ENCODE peak calls at places on chromosome 16, in eight cellular contexts. J is psoas muscle, M is H9, S is right lobe of liver, U is AG09319, I is Calu3, O is cardiac muscle cell, K is heart right ventricle. T is an unnamed sample.

GRCh38 chr16:79316004-79316458 is 284.5 kb downstream of the MAF start:
- DNase-seq in J (no peak), M (no peak), S (no peak), U (no peak), I (no peak), O (no peak), K (no peak), T (peak)

GRCh38 chr16:49396206-49396720 is 22.7 kb downstream of the C16orf78 start:
- DNase-seq in J (no peak), M (no peak), S (no peak), U (no peak), I (no peak), O (no peak), K (no peak), T (no peak)

GRCh38 chr16:64251742-64252141 is 870.1 kb downstream of the CDH11 start:
- DNase-seq in J (no peak), M (no peak), S (no peak), U (no peak), I (no peak), O (no peak), K (peak), T (no peak)

GRCh38 chr16:81214745-81215166 is 23.7 kb upstream of the BCO1 start:
- DNase-seq in J (no peak), M (peak), S (peak), U (no peak), I (peak), O (peak), K (no peak), T (no peak)

GRCh38 chr16:28202147-28202746 is 9.5 kb downstream of the XPO6 start:
- DNase-seq in J (no peak), M (no peak), S (no peak), U (no peak), I (no peak), O (no peak), K (no peak), T (peak)

GRCh38 chr16:48617711-48618148 is 7.8 kb upstream of the N4BP1 start:
- DNase-seq in J (no peak), M (no peak), S (no peak), U (peak), I (no peak), O (peak), K (peak), T (no peak)

GRCh38 chr16:81266680-81267095 is 28.2 kb downstream of the BCO1 start:
- DNase-seq in J (no peak), M (no peak), S (no peak), U (no peak), I (peak), O (peak), K (no peak), T (no peak)

GRCh38 chr16:57479422-57480126 is 6.7 kb downstream of the DOK4 start:
- DNase-seq in J (peak), M (peak), S (no peak), U (peak), I (no peak), O (peak), K (peak), T (no peak)

GRCh38 chr16:82625066-82625968 is 1.5 kb upstream of the CDH13 start:
- DNase-seq in J (no peak), M (no peak), S (no peak), U (no peak), I (no peak), O (no peak), K (peak), T (no peak)

GRCh38 chr16:19119564-19119963 is 5.8 kb downstream of the ITPRIPL2 start:
- DNase-seq in J (no peak), M (no peak), S (no peak), U (no peak), I (no peak), O (peak), K (no peak), T (no peak)

GRCh38 chr16:24609740-24610420 is 70.5 kb downstream of the RBBP6 start:
- DNase-seq in J (peak), M (peak), S (peak), U (no peak), I (peak), O (peak), K (peak), T (no peak)

GRCh38 chr16:27424772-27425498 is 23.0 kb downstream of the IL21R start:
- DNase-seq in J (no peak), M (peak), S (peak), U (no peak), I (no peak), O (no peak), K (no peak), T (no peak)

GRCh38 chr16:50265260-50265659 is 1.1 kb upstream of the ADCY7 start:
- DNase-seq in J (peak), M (no peak), S (no peak), U (no peak), I (peak), O (no peak), K (no peak), T (no peak)

GRCh38 chr16:31461201-31461920 is 2.1 kb downstream of the ARMC5 start:
- DNase-seq in J (peak), M (no peak), S (no peak), U (no peak), I (no peak), O (no peak), K (no peak), T (no peak)

GRCh38 chr16:84459941-84460405 is 44.5 kb downstream of the MEAK7 start:
- DNase-seq in J (no peak), M (no peak), S (peak), U (no peak), I (no peak), O (no peak), K (no peak), T (no peak)

GRCh38 chr16:77874347-77874746 is 86.0 kb downstream of the VAT1L start:
- DNase-seq in J (no peak), M (no peak), S (no peak), U (no peak), I (no peak), O (no peak), K (no peak), T (no peak)

GRCh38 chr16:78300469-78300868 is 201.0 kb downstream of the WWOX start:
- DNase-seq in J (no peak), M (no peak), S (no peak), U (no peak), I (no peak), O (no peak), K (no peak), T (no peak)

GRCh38 chr16:61042736-61043135 is 993.5 kb downstream of the CDH8 start:
- DNase-seq in J (no peak), M (peak), S (no peak), U (no peak), I (no peak), O (no peak), K (no peak), T (no peak)

GRCh38 chr16:77579283-77579985 is 142.9 kb upstream of the NUDT7 start:
- DNase-seq in J (no peak), M (no peak), S (no peak), U (no peak), I (no peak), O (peak), K (no peak), T (no peak)

GRCh38 chr16:12436201-12436657 is 367.5 kb downstream of the CPPED1 start:
- DNase-seq in J (no peak), M (peak), S (no peak), U (no peak), I (no peak), O (no peak), K (no peak), T (no peak)

GRCh38 chr16:57194512-57194911 is 8.4 kb downstream of the RSPRY1 start:
- DNase-seq in J (no peak), M (no peak), S (no peak), U (peak), I (peak), O (peak), K (no peak), T (no peak)

GRCh38 chr16:15644306-15644961 is 1.5 kb upstream of the MARF1 start:
- DNase-seq in J (no peak), M (no peak), S (no peak), U (no peak), I (no peak), O (no peak), K (no peak), T (no peak)

GRCh38 chr16:83744521-83744981 is 63.2 kb upstream of the HSBP1 start:
- DNase-seq in J (peak), M (peak), S (peak), U (no peak), I (peak), O (no peak), K (no peak), T (peak)

GRCh38 chr16:50067290-50067853 is 1.6 kb downstream of the HEATR3 start:
- DNase-seq in J (no peak), M (no peak), S (no peak), U (peak), I (peak), O (peak), K (peak), T (peak)

GRCh38 chr16:27515874-27516353 is 33.8 kb downstream of the GTF3C1 start:
- DNase-seq in J (peak), M (peak), S (no peak), U (no peak), I (peak), O (peak), K (peak), T (peak)

GRCh38 chr16:12215302-12216105 is 239.0 kb downstream of the SNX29 start:
- DNase-seq in J (no peak), M (peak), S (no peak), U (no peak), I (no peak), O (no peak), K (no peak), T (no peak)

GRCh38 chr16:67530013-67530939 is 1.6 kb downstream of the RIPOR1 start:
- DNase-seq in J (peak), M (no peak), S (peak), U (no peak), I (peak), O (peak), K (peak), T (peak)

GRCh38 chr16:77584205-77584859 is 138.0 kb upstream of the NUDT7 start:
- DNase-seq in J (no peak), M (peak), S (no peak), U (no peak), I (peak), O (peak), K (peak), T (peak)

GRCh38 chr16:425740-426114 is 278 bp downstream of the RAB11FIP3 start:
- DNase-seq in J (no peak), M (no peak), S (no peak), U (no peak), I (no peak), O (no peak), K (no peak), T (no peak)

GRCh38 chr16:23064642-23065041 is 84.6 kb downstream of the USP31 start:
- DNase-seq in J (no peak), M (no peak), S (no peak), U (peak), I (no peak), O (peak), K (peak), T (no peak)

GRCh38 chr16:88534731-88535141 is 35.5 kb upstream of the ZC3H18 start:
- DNase-seq in J (peak), M (no peak), S (no peak), U (no peak), I (no peak), O (peak), K (no peak), T (peak)
- TF ChIP-seq CTCF in J (no peak), M (no peak), S (no peak), U (peak), I (no peak), O (no peak), K (no peak), T (no peak)

DNA sequence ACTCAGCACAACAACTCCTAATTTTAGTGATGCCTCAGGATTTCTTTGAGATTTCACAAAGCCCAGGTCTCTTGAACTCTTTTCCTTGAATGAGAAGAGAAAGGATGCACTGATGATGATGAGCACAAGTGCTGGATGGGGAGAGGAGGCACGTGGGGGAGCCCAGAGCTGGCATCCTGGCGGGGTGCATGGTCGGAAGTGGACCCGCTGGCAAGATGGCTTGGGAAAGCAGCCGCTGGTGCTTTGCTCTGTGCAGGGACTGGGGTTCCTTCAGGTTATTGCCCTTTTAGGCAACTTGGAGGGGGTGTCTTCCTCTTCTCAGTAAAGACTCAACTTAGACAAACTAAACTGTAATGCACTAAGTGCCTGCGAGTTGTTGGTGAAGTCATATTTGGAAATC is 22.3 kb downstream of the CALB2 start:
- DNase-seq in J (no peak), M (no peak), S (no peak), U (no peak), I (no peak), O (no peak), K (no peak), T (no peak)
- TF ChIP-seq CTCF in J (no peak), M (no peak), S (no peak), U (no peak), I (no peak), O (no peak), K (no peak), T (no peak)

GRCh38 chr16:85586360-85587145 is 26.6 kb upstream of the GSE1 start:
- DNase-seq in J (peak), M (no peak), S (no peak), U (no peak), I (no peak), O (no peak), K (no peak), T (no peak)

GRCh38 chr16:85585762-85586161 is 27.4 kb upstream of the GSE1 start:
- DNase-seq in J (no peak), M (no peak), S (no peak), U (no peak), I (no peak), O (no peak), K (no peak), T (no peak)

GRCh38 chr16:85589688-85590505 is 23.2 kb upstream of the GSE1 start:
- DNase-seq in J (no peak), M (no peak), S (no peak), U (no peak), I (no peak), O (no peak), K (no peak), T (no peak)

GRCh38 chr16:85588562-85589503 is 24.3 kb upstream of the GSE1 start:
- DNase-seq in J (no peak), M (no peak), S (no peak), U (no peak), I (no peak), O (no peak), K (no peak), T (no peak)

DNA sequence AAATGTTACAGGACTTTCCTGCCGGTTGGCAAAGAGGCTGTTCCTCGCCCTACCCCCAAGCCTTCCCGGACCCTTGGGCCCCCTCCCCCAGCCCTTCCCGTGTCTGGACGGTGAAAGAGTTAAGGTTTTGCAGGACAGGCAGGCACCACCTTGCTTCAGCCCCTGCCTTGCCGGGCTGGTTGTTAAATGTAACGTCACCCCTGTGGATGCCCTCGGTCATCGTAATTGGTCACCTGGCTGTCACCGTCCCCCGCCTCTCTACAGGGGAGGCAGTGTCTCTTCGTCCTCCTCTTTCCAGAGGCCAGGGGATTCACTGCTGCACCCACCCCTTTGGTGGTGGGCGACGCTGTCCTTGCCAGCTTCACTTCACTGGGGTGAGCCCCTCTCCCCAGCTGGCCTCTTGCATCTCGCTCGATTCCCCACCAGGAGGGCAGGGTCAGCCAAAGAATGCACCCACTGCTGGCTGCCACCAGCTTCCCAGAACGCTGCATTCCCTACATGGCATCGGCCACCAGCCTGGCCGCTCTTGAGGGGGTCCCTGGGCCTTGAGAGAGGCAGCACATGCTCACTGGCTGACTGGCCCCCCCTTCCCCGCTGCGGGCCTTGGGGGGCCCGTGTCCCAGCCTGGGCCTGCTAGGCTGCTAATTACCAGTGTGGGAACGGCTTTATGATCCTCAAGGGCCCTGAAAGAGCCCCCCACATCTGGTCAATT is 25.2 kb upstream of the GSE1 start:
- DNase-seq in J (no peak), M (no peak), S (no peak), U (no peak), I (no peak), O (no peak), K (no peak), T (no peak)
- TF ChIP-seq CTCF in J (no peak), M (no peak), S (no peak), U (no peak), I (no peak), O (no peak), K (no peak), T (no peak)

DNA sequence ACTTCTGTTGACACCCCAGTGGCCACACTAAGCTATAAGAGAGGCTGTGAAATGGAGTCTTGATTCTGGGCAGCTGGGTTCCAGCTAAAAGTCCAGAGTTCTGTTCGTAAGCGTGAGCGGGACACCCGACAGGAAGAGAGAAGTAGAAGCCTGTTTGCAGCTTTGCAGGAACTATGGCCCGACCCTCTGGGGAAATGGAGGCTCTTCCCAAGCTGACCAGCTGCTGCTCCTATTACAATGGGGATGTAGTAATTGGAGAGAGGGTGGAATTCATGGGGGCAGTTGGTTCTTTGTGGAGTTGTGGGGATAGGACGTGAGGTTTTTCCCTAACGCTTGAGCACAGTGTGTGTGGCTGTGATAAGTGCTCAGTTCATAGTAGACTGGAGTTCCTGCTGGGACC is 28.4 kb downstream of the UBALD1 start:
- DNase-seq in J (no peak), M (no peak), S (no peak), U (no peak), I (no peak), O (no peak), K (no peak), T (no peak)
- TF ChIP-seq CTCF in J (no peak), M (no peak), S (no peak), U (no peak), I (no peak), O (no peak), K (no peak), T (no peak)

GRCh38 chr16:46632778-46633733 is 11.9 kb upstream of the SHCBP1 start:
- DNase-seq in J (no peak), M (peak), S (no peak), U (no peak), I (no peak), O (no peak), K (no peak), T (no peak)

GRCh38 chr16:46627746-46628145 is 6.6 kb upstream of the SHCBP1 start:
- DNase-seq in J (no peak), M (no peak), S (no peak), U (no peak), I (no peak), O (no peak), K (no peak), T (no peak)

DNA sequence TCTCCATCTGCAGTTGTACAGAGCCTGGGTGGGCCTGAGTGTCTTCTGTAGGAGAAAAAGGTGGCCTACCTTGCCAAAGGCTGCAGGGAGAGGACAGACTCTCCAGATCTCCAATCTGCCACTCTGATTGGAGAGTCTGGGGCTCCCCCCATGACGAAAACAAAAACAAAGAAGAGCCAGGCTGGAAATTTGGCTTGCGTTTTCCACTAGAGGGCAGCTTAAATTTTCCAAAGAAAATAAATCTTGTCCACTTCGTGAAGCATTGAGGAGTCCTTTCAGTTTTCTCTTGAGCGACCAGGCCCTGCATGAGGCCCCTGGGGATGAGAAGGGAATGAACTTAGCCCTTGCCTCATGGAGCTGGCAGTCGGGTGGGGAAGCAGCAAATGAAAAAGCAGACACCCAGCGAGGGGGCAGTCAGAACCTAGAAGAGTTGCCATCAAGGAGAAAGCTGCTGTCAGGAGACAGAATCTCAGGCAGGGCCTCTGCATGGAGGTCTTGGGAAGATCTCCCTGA is 8.2 kb upstream of the SHCBP1 start:
- DNase-seq in J (no peak), M (peak), S (no peak), U (peak), I (peak), O (peak), K (no peak), T (no peak)
- TF ChIP-seq CTCF in J (peak), M (peak), S (no peak), U (peak), I (no peak), O (peak), K (peak), T (peak)

T was measured in GM10248.